ENCODE peak calls at places on chromosomes 2 and 18, in seven cellular contexts. O is tibial artery, N is mesenchymal stem cell, H is neuronal stem cell, D is left ventricle myocardium inferior, U is adrenal gland, E is Caco-2. X is an unnamed sample. For H3K4me1, the result is how much of the 10 kb centered on the place peaks cover.

GRCh38 chr2:214774108-214774507 is 35.4 kb downstream of the BARD1 start:
- DNase-seq in N (peak), O (no peak), U (no peak), D (no peak), E (no peak), H (no peak), X (peak)

GRCh38 chr2:106579750-106580197 is 92.6 kb downstream of the CD8B2 start:
- DNase-seq in E (no peak), D (no peak), O (no peak), N (no peak), H (no peak), U (no peak), X (no peak)

GRCh38 chr2:241540766-241541561 is 17.6 kb upstream of the BOK start:
- DNase-seq in O (no peak), E (no peak), N (no peak), U (peak), D (peak), H (peak), X (no peak)

GRCh38 chr2:68251187-68251854 is 1.0 kb downstream of the PPP3R1 start:
- DNase-seq in E (peak), D (peak), H (peak), N (peak), O (peak), U (peak), X (peak)

GRCh38 chr2:69535739-69536374 is 98.6 kb upstream of the NFU1 start:
- DNase-seq in D (no peak), U (no peak), O (no peak), H (no peak), E (no peak), N (no peak), X (no peak)

GRCh38 chr18:12432881-12433280 is 25.2 kb downstream of the PRELID3A start:
- DNase-seq in H (no peak), D (no peak), N (no peak), O (no peak), U (no peak), E (no peak), X (no peak)

GRCh38 chr2:147634801-147635200 is 210.0 kb upstream of the ACVR2A start:
- DNase-seq in O (no peak), H (no peak), E (no peak), U (no peak), N (no peak), D (no peak), X (no peak)

GRCh38 chr2:127558911-127559310 is 23.4 kb downstream of the MYO7B start:
- DNase-seq in E (no peak), D (no peak), U (no peak), O (peak), N (no peak), H (no peak), X (no peak)

GRCh38 chr18:10926565-10927194 is 222.7 kb downstream of the PIEZO2 start:
- DNase-seq in D (no peak), E (no peak), U (no peak), N (peak), O (no peak), H (no peak), X (peak)

GRCh38 chr2:106193491-106193976 is 567 bp downstream of the UXS1 start:
- DNase-seq in N (no peak), E (peak), O (no peak), H (peak), D (peak), U (peak), X (no peak)

GRCh38 chr2:105934467-105934866 is 189.8 kb downstream of the NCK2 start:
- DNase-seq in U (no peak), H (no peak), E (no peak), O (no peak), D (no peak), N (no peak), X (no peak)

GRCh38 chr2:64283641-64284371 is 139.6 kb upstream of the PELI1 start:
- DNase-seq in N (peak), H (no peak), U (no peak), O (no peak), D (no peak), E (no peak), X (no peak)

GRCh38 chr2:140257692-140258300 is 1477.6 kb upstream of the NXPH2 start:
- DNase-seq in H (no peak), D (no peak), O (no peak), N (peak), E (no peak), U (no peak), X (no peak)

GRCh38 chr2:230227216-230227615 is 1.7 kb downstream of the SP140 start:
- DNase-seq in N (no peak), D (no peak), E (no peak), O (no peak), U (no peak), H (no peak), X (no peak)

GRCh38 chr2:30786923-30787685 is 20.1 kb downstream of the CAPN13 start:
- DNase-seq in U (no peak), H (no peak), E (no peak), N (no peak), D (no peak), O (no peak), X (no peak)

GRCh38 chr2:82728090-82728489 is 1731.0 kb downstream of the SUCLG1 start:
- DNase-seq in U (no peak), D (no peak), E (no peak), H (no peak), N (no peak), O (no peak), X (no peak)

GRCh38 chr2:135904590-135904989 is 28.3 kb upstream of the MCM6 start:
- DNase-seq in N (peak), U (peak), E (no peak), O (no peak), H (no peak), D (no peak), X (peak)

GRCh38 chr2:160464996-160465395 is 28.6 kb downstream of the RBMS1 start:
- DNase-seq in N (no peak), H (no peak), E (no peak), U (no peak), D (no peak), O (no peak), X (no peak)

GRCh38 chr18:48399303-48400075 is 9.7 kb downstream of the ZBTB7C start:
- DNase-seq in H (no peak), N (no peak), E (no peak), D (no peak), O (no peak), U (peak), X (no peak)

GRCh38 chr2:73218298-73218697 is 4.3 kb downstream of the SMYD5 start:
- DNase-seq in N (peak), H (no peak), D (no peak), E (no peak), O (no peak), U (no peak), X (peak)

GRCh38 chr2:127080941-127081769 is 25.8 kb downstream of the BIN1 start:
- DNase-seq in E (no peak), O (no peak), N (no peak), H (no peak), D (no peak), U (peak), X (no peak)

GRCh38 chr18:39051013-39051412 is 1485.4 kb upstream of the CELF4 start:
- DNase-seq in D (no peak), N (peak), O (no peak), H (no peak), E (no peak), U (no peak), X (no peak)

GRCh38 chr2:219509780-219510511 is 4.3 kb upstream of the ASIC4 start:
- DNase-seq in D (peak), N (peak), O (peak), H (no peak), U (peak), E (peak), X (peak)

GRCh38 chr2:28348149-28348567 is 44.5 kb upstream of the FOSL2 start:
- DNase-seq in N (no peak), H (no peak), O (peak), D (no peak), U (no peak), E (no peak), X (no peak)

GRCh38 chr2:97740590-97741182 is 27.3 kb downstream of the ZAP70 start:
- DNase-seq in H (peak), O (peak), E (peak), N (no peak), U (no peak), D (peak), X (peak)

GRCh38 chr18:61666876-61667590 is 225.8 kb downstream of the RNF152 start:
- DNase-seq in D (no peak), O (no peak), U (no peak), E (no peak), H (no peak), N (no peak), X (no peak)

GRCh38 chr2:238235331-238235732 is 4.5 kb downstream of the HES6 start:
- DNase-seq in O (no peak), D (no peak), H (no peak), E (no peak), N (peak), U (no peak), X (peak)

GRCh38 chr2:140657657-140658056 is 1473.2 kb downstream of the LRP1B start:
- DNase-seq in N (no peak), O (no peak), U (no peak), D (no peak), E (no peak), H (no peak), X (peak)

GRCh38 chr2:241309684-241310117 is 5.8 kb downstream of the HDLBP start:
- DNase-seq in U (no peak), O (no peak), E (no peak), N (peak), H (no peak), D (no peak), X (peak)

GRCh38 chr2:160916300-160916699 is 243.9 kb upstream of the TANK start:
- DNase-seq in N (no peak), H (no peak), E (no peak), O (no peak), D (no peak), U (no peak), X (peak)

GRCh38 chr2:128291161-128291843 is 27.4 kb downstream of the HS6ST1 start:
- DNase-seq in O (no peak), H (no peak), N (peak), D (no peak), E (no peak), U (no peak), X (no peak)

GRCh38 chr2:157173740-157174184 is 83.7 kb upstream of the GALNT5 start:
- DNase-seq in N (peak), O (no peak), E (no peak), U (no peak), H (no peak), D (no peak), X (peak)

GRCh38 chr2:230552181-230552580 is 136.2 kb downstream of the SP100 start:
- DNase-seq in D (no peak), U (no peak), N (no peak), H (no peak), E (no peak), O (no peak), X (no peak)

GRCh38 chr2:53593891-53594585 is 173.6 kb upstream of the CHAC2 start:
- DNase-seq in U (no peak), N (peak), O (no peak), H (no peak), E (no peak), D (no peak), X (peak)

DNA sequence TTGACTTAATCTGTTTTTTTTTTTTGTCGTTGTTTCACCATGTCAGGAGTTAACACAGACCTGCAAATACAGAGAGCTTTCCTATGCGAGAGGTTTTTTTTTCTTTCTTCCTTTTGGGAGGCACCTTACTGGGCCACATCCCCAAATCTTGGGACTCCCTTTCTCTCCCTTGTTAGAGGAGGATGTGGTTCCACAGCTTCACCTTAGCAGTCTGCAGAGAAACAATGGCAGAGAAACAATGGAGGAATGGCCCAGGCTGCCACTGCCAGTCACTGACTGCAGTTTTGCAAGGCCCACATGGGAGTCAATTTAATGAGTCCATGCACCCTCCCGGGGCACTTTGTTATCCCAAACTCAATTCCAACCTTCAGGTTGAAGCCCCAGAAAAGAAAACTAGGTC is 20.8 kb upstream of the PDK1 start:
- DNase-seq in N (no peak), H (no peak), O (no peak), D (no peak), U (no peak), E (no peak), X (no peak)
- H3K4me1 ChIP-seq in N (under half), H (under half), O (under half), D (under half), U (under half), E (under half), X (under half)

GRCh38 chr2:88627055-88627855 is at the start of gene EIF2AK3:
- DNase-seq in O (peak), D (peak), E (peak), H (peak), U (peak), N (peak), X (peak)

GRCh38 chr2:88622307-88622706 is 5.0 kb downstream of the EIF2AK3 start:
- DNase-seq in H (no peak), O (no peak), D (no peak), U (no peak), N (no peak), E (no peak), X (no peak)

GRCh38 chr2:88626171-88627054 is 851 bp downstream of the EIF2AK3 start:
- DNase-seq in U (peak), D (peak), N (peak), H (peak), E (peak), O (no peak), X (no peak)

GRCh38 chr2:88621432-88621831 is 5.8 kb downstream of the EIF2AK3 start:
- DNase-seq in N (no peak), E (no peak), U (no peak), H (no peak), O (no peak), D (no peak), X (no peak)

GRCh38 chr2:88624477-88624876 is 2.8 kb downstream of the EIF2AK3 start:
- DNase-seq in H (no peak), D (no peak), U (no peak), E (no peak), O (no peak), N (no peak), X (no peak)
- H3K4me1 ChIP-seq in H (under half), D (half or more), U (half or more), E (under half), O (under half), N (under half), X (under half)

DNA sequence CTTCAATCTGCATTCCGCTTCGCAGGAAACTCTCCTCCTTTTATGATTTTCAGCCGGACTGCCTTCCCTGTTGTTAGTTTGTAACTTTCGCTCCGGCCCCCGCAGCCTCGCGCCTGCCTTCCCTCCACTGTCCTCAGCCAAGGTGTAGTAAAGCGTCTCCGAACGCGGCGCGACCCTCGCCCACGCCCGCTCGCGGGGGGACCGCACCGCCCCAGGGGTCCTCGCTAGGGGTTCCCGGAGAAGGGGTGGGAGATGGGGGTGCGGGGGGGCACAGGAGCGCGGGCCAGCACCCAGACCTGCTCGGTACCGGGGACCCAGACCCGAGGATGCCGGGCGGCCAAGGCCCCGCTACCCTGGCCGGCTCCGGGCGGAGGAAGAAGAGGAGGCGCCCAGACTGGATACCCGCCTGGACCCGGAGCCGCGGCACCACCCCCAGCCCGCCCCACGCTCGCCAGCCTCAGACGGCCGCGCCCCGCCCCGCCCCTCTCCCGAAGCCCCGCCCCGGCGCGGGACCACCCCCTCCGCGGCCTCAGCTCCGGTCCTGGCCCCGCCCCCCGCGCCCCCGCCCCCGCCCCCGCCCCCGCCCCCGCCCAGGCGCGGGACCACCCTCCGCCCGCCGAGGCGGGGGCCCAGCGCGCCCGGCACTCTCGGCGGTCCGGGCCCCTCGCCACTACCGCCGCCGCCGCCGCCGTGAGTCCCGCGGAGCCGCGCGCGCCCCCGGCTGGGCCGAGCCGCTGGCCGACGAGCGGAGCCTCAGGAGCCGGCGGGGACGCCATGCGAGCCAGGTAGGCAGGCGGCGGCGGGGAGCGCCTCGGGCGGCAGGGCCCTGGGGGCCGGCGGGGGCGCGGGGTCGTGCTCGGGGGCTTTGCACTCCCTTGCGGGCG is at the start of gene SH3BP4:
- DNase-seq in E (peak), O (peak), U (peak), N (peak), H (peak), D (peak), X (peak)
- H3K4me1 ChIP-seq in E (under half), O (under half), U (under half), N (under half), H (under half), D (half or more), X (under half)

GRCh38 chr2:208315081-208315788 is 49.2 kb downstream of the PIKFYVE start:
- DNase-seq in N (no peak), U (peak), D (no peak), O (peak), E (no peak), H (no peak), X (peak)
- H3K4me1 ChIP-seq in N (under half), U (under half), D (under half), O (under half), E (under half), H (under half), X (under half)

GRCh38 chr18:8615397-8616025 is 6.3 kb downstream of the RAB12 start:
- DNase-seq in D (no peak), N (peak), E (no peak), O (no peak), U (peak), H (no peak), X (peak)
- H3K4me1 ChIP-seq in D (half or more), N (under half), E (under half), O (under half), U (under half), H (under half), X (under half)

GRCh38 chr2:171394164-171394725 is 39.5 kb downstream of the METTL8 start:
- DNase-seq in U (no peak), N (no peak), D (no peak), E (no peak), H (no peak), O (no peak), X (no peak)
- H3K4me1 ChIP-seq in U (under half), N (under half), D (under half), E (under half), H (under half), O (under half), X (under half)